ENCODE peak calls at places on chromosome 9, in six cellular contexts. One of them, this sample, is unnamed.

GRCh38 chr9:111253742-111254437 is 76.1 kb downstream of the OR2K2 start:
- DNase-seq in dermis microvascular lymphatic vessel endothelial cell: no peak
- DNase-seq in fibroblast of the conjunctiva: no peak
- DNase-seq in sciatic nerve: no peak
- DNase-seq in fibroblast of pulmonary artery: no peak
- DNase-seq in stimulated activated CD8-positive, alpha-beta memory T cell treated with anti-CD3 and anti-CD28 coated beads, Interleukin-15, amount 100 ng/mL, for 1 hour: no peak
- DNase-seq in this sample: no peak

GRCh38 chr9:118366228-118366627 is 662.0 kb downstream of the TLR4 start:
- DNase-seq in dermis microvascular lymphatic vessel endothelial cell: no peak
- DNase-seq in fibroblast of the conjunctiva: no peak
- DNase-seq in sciatic nerve: no peak
- DNase-seq in fibroblast of pulmonary artery: no peak
- DNase-seq in stimulated activated CD8-positive, alpha-beta memory T cell treated with anti-CD3 and anti-CD28 coated beads, Interleukin-15, amount 100 ng/mL, for 1 hour: no peak
- DNase-seq in this sample: no peak

GRCh38 chr9:129962889-129963703 is 79.9 kb downstream of the FNBP1 start:
- DNase-seq in dermis microvascular lymphatic vessel endothelial cell: peak; percentile 68
- DNase-seq in fibroblast of the conjunctiva: no peak
- DNase-seq in sciatic nerve: peak; percentile 69
- DNase-seq in fibroblast of pulmonary artery: peak; percentile 72
- DNase-seq in stimulated activated CD8-positive, alpha-beta memory T cell treated with anti-CD3 and anti-CD28 coated beads, Interleukin-15, amount 100 ng/mL, for 1 hour: peak; percentile 40
- DNase-seq in this sample: no peak

GRCh38 chr9:3337515-3337914 is 188.3 kb downstream of the RFX3 start:
- DNase-seq in dermis microvascular lymphatic vessel endothelial cell: no peak
- DNase-seq in fibroblast of the conjunctiva: peak; percentile 26
- DNase-seq in sciatic nerve: no peak
- DNase-seq in fibroblast of pulmonary artery: peak; percentile 85
- DNase-seq in stimulated activated CD8-positive, alpha-beta memory T cell treated with anti-CD3 and anti-CD28 coated beads, Interleukin-15, amount 100 ng/mL, for 1 hour: no peak
- DNase-seq in this sample: peak; percentile 7

GRCh38 chr9:97598461-97599288 is 34.5 kb downstream of the TSTD2 start:
- DNase-seq in dermis microvascular lymphatic vessel endothelial cell: peak; percentile 72
- DNase-seq in fibroblast of the conjunctiva: peak; percentile 84
- DNase-seq in sciatic nerve: peak; percentile 83
- DNase-seq in fibroblast of pulmonary artery: peak; percentile 88
- DNase-seq in stimulated activated CD8-positive, alpha-beta memory T cell treated with anti-CD3 and anti-CD28 coated beads, Interleukin-15, amount 100 ng/mL, for 1 hour: peak; percentile 51
- DNase-seq in this sample: peak; percentile 64

GRCh38 chr9:15253197-15253596 is 53.8 kb downstream of the TTC39B start:
- DNase-seq in dermis microvascular lymphatic vessel endothelial cell: no peak
- DNase-seq in fibroblast of the conjunctiva: no peak
- DNase-seq in sciatic nerve: no peak
- DNase-seq in fibroblast of pulmonary artery: peak; percentile 65
- DNase-seq in stimulated activated CD8-positive, alpha-beta memory T cell treated with anti-CD3 and anti-CD28 coated beads, Interleukin-15, amount 100 ng/mL, for 1 hour: no peak
- DNase-seq in this sample: no peak

GRCh38 chr9:115399026-115399425 is 281.1 kb upstream of the TNC start:
- DNase-seq in dermis microvascular lymphatic vessel endothelial cell: no peak
- DNase-seq in fibroblast of the conjunctiva: no peak
- DNase-seq in sciatic nerve: no peak
- DNase-seq in fibroblast of pulmonary artery: no peak
- DNase-seq in stimulated activated CD8-positive, alpha-beta memory T cell treated with anti-CD3 and anti-CD28 coated beads, Interleukin-15, amount 100 ng/mL, for 1 hour: no peak
- DNase-seq in this sample: no peak

GRCh38 chr9:111891910-111892499 is 4.6 kb upstream of the UGCG start:
- DNase-seq in dermis microvascular lymphatic vessel endothelial cell: no peak
- DNase-seq in fibroblast of the conjunctiva: no peak
- DNase-seq in sciatic nerve: no peak
- DNase-seq in fibroblast of pulmonary artery: no peak
- DNase-seq in stimulated activated CD8-positive, alpha-beta memory T cell treated with anti-CD3 and anti-CD28 coated beads, Interleukin-15, amount 100 ng/mL, for 1 hour: no peak
- DNase-seq in this sample: no peak

GRCh38 chr9:87884578-87885459 is 2.1 kb downstream of the SPATA31E1 start:
- DNase-seq in dermis microvascular lymphatic vessel endothelial cell: no peak
- DNase-seq in fibroblast of the conjunctiva: no peak
- DNase-seq in sciatic nerve: no peak
- DNase-seq in fibroblast of pulmonary artery: no peak
- DNase-seq in stimulated activated CD8-positive, alpha-beta memory T cell treated with anti-CD3 and anti-CD28 coated beads, Interleukin-15, amount 100 ng/mL, for 1 hour: no peak
- DNase-seq in this sample: no peak

GRCh38 chr9:5846501-5846921 is 13.6 kb upstream of the ERMP1 start:
- DNase-seq in dermis microvascular lymphatic vessel endothelial cell: no peak
- DNase-seq in fibroblast of the conjunctiva: no peak
- DNase-seq in sciatic nerve: no peak
- DNase-seq in fibroblast of pulmonary artery: peak; percentile 48
- DNase-seq in stimulated activated CD8-positive, alpha-beta memory T cell treated with anti-CD3 and anti-CD28 coated beads, Interleukin-15, amount 100 ng/mL, for 1 hour: no peak
- DNase-seq in this sample: no peak

GRCh38 chr9:93107151-93107824 is 11.3 kb downstream of the CARD19 start:
- DNase-seq in dermis microvascular lymphatic vessel endothelial cell: no peak
- DNase-seq in fibroblast of the conjunctiva: no peak
- DNase-seq in sciatic nerve: peak; percentile 48
- DNase-seq in fibroblast of pulmonary artery: no peak
- DNase-seq in stimulated activated CD8-positive, alpha-beta memory T cell treated with anti-CD3 and anti-CD28 coated beads, Interleukin-15, amount 100 ng/mL, for 1 hour: no peak
- DNase-seq in this sample: no peak

GRCh38 chr9:133103183-133103986 is 17.7 kb downstream of the RALGDS start:
- DNase-seq in dermis microvascular lymphatic vessel endothelial cell: no peak
- DNase-seq in fibroblast of the conjunctiva: no peak
- DNase-seq in sciatic nerve: peak; percentile 86
- DNase-seq in fibroblast of pulmonary artery: peak; percentile 46
- DNase-seq in stimulated activated CD8-positive, alpha-beta memory T cell treated with anti-CD3 and anti-CD28 coated beads, Interleukin-15, amount 100 ng/mL, for 1 hour: no peak
- DNase-seq in this sample: no peak

GRCh38 chr9:109118802-109119438 is 827 bp downstream of the TMEM245 start:
- DNase-seq in dermis microvascular lymphatic vessel endothelial cell: no peak
- DNase-seq in fibroblast of the conjunctiva: no peak
- DNase-seq in sciatic nerve: peak; percentile 67
- DNase-seq in fibroblast of pulmonary artery: peak; percentile 17
- DNase-seq in stimulated activated CD8-positive, alpha-beta memory T cell treated with anti-CD3 and anti-CD28 coated beads, Interleukin-15, amount 100 ng/mL, for 1 hour: no peak
- DNase-seq in this sample: no peak

GRCh38 chr9:14326264-14326826 is 12.4 kb upstream of the NFIB start:
- DNase-seq in dermis microvascular lymphatic vessel endothelial cell: no peak
- DNase-seq in fibroblast of the conjunctiva: peak; percentile 47
- DNase-seq in sciatic nerve: no peak
- DNase-seq in fibroblast of pulmonary artery: peak; percentile 50
- DNase-seq in stimulated activated CD8-positive, alpha-beta memory T cell treated with anti-CD3 and anti-CD28 coated beads, Interleukin-15, amount 100 ng/mL, for 1 hour: no peak
- DNase-seq in this sample: no peak

GRCh38 chr9:87887151-87887505 is 4.5 kb downstream of the SPATA31E1 start:
- DNase-seq in dermis microvascular lymphatic vessel endothelial cell: no peak
- DNase-seq in fibroblast of the conjunctiva: no peak
- DNase-seq in sciatic nerve: no peak
- DNase-seq in fibroblast of pulmonary artery: no peak
- DNase-seq in stimulated activated CD8-positive, alpha-beta memory T cell treated with anti-CD3 and anti-CD28 coated beads, Interleukin-15, amount 100 ng/mL, for 1 hour: no peak
- DNase-seq in this sample: no peak

GRCh38 chr9:89597711-89598707 is 6.8 kb upstream of the GADD45G start:
- DNase-seq in dermis microvascular lymphatic vessel endothelial cell: peak; percentile 48
- DNase-seq in fibroblast of the conjunctiva: peak; percentile 43
- DNase-seq in sciatic nerve: peak; percentile 62
- DNase-seq in fibroblast of pulmonary artery: peak; percentile 76
- DNase-seq in stimulated activated CD8-positive, alpha-beta memory T cell treated with anti-CD3 and anti-CD28 coated beads, Interleukin-15, amount 100 ng/mL, for 1 hour: no peak
- DNase-seq in this sample: no peak

This sample was measured in AG09319.